ENCODE peak calls at places on chromosomes 11 and 22, in eight cellular contexts. U is brain microvascular endothelial cell; J is spleen; N is kidney; Q is fibroblast of lung; V is PC-3; Y is CD4-positive, CD25-positive, alpha-beta regulatory T cell; C is uterus. F is an unnamed sample.
A peak's percentile ranks its signal among the peaks of the same experiment; 100 is the strongest.

GRCh38 chr11:1650918-1651262 is 21.3 kb downstream of the KRTAP5-5 start:
- DNase-seq in U (no peak), J (peak; percentile 35), N (peak; percentile 21), Q (no peak), V (no peak), Y (no peak), C (no peak), F (no peak)

GRCh38 chr22:49826603-49827306 is 918 bp downstream of the BRD1 start:
- DNase-seq in U (no peak), J (peak; percentile 90), N (no peak), Q (peak; percentile 55), V (no peak), Y (peak; percentile 47), C (peak; percentile 47), F (peak; percentile 28)

GRCh38 chr11:15716550-15716949 is 601.8 kb downstream of the INSC start:
- DNase-seq in U (peak; percentile 46), J (no peak), N (no peak), Q (peak; percentile 71), V (peak; percentile 3), Y (no peak), C (no peak), F (peak; percentile 62)

GRCh38 chr11:102637731-102638130 is 12.6 kb upstream of the MMP20 start:
- DNase-seq in U (no peak), J (no peak), N (no peak), Q (no peak), V (no peak), Y (no peak), C (no peak), F (no peak)

GRCh38 chr22:41327124-41327523 is 25.8 kb downstream of the ZC3H7B start:
- DNase-seq in U (no peak), J (peak; percentile 84), N (peak; percentile 59), Q (no peak), V (no peak), Y (no peak), C (no peak), F (no peak)

GRCh38 chr22:22616636-22617035 is 27.8 kb upstream of the GGTLC2 start:
- DNase-seq in U (no peak), J (no peak), N (no peak), Q (no peak), V (no peak), Y (no peak), C (no peak), F (no peak)

GRCh38 chr22:27370281-27370680 is 431.3 kb downstream of the MN1 start:
- DNase-seq in U (no peak), J (no peak), N (no peak), Q (no peak), V (no peak), Y (no peak), C (no peak), F (no peak)

GRCh38 chr11:133501643-133502535 is 30.4 kb downstream of the OPCML start:
- DNase-seq in U (no peak), J (no peak), N (no peak), Q (no peak), V (no peak), Y (no peak), C (no peak), F (no peak)

GRCh38 chr22:41302016-41302767 is 867 bp downstream of the ZC3H7B start:
- DNase-seq in U (no peak), J (peak; percentile 78), N (no peak), Q (peak; percentile 33), V (no peak), Y (no peak), C (peak; percentile 26), F (peak; percentile 36)

GRCh38 chr11:6817668-6818067 is 18.2 kb upstream of the OR6A2 start:
- DNase-seq in U (no peak), J (no peak), N (no peak), Q (no peak), V (no peak), Y (no peak), C (no peak), F (peak; percentile 32)

GRCh38 chr22:50437511-50438304 is 37.1 kb downstream of the SBF1 start:
- DNase-seq in U (no peak), J (no peak), N (peak; percentile 64), Q (no peak), V (no peak), Y (no peak), C (no peak), F (no peak)

GRCh38 chr11:9060700-9061111 is 30.7 kb downstream of the SCUBE2 start:
- DNase-seq in U (no peak), J (no peak), N (no peak), Q (no peak), V (peak; percentile 41), Y (no peak), C (no peak), F (no peak)

GRCh38 chr11:14380947-14381555 is 22.1 kb upstream of the RRAS2 start:
- DNase-seq in U (no peak), J (peak; percentile 93), N (peak; percentile 88), Q (peak; percentile 64), V (peak; percentile 64), Y (peak; percentile 33), C (peak; percentile 71), F (peak; percentile 73)

GRCh38 chr11:62144641-62145255 is 20.9 kb downstream of the INCENP start:
- DNase-seq in U (no peak), J (peak; percentile 62), N (no peak), Q (no peak), V (no peak), Y (no peak), C (no peak), F (no peak)
- H3K36me3 ChIP-seq in U (peaks cover 26% of the 10 kb centered on the region), J (peaks cover 67% of the 10 kb centered on the region), N (peaks cover 9% of the 10 kb centered on the region), Q (peaks cover 30% of the 10 kb centered on the region), V (peaks cover 80% of the 10 kb centered on the region), Y (peaks cover 63% of the 10 kb centered on the region), C (no peaks in the 10 kb centered on the region), F (peaks cover 59% of the 10 kb centered on the region)

DNA sequence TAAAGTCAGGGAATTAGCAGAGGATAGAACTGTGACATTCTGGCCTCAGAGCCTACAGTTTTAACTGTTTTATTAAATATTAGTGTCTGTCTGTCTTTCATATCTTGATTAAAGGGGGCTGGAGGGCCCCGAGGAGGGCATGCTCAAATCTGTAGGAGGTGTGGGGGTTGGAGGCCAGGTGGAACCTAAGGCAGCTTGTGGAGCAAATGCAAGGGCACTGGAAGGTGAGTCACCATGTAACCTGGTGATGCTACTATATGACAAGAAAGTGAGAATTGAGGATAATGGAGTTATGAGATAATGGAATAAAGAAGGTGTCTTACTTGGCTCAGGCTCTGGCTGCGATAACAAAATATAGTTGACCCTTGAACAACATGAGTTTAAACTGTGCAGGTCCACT is 27.3 kb upstream of the TMEM86A start:
- DNase-seq in U (no peak), J (no peak), N (no peak), Q (no peak), V (peak; percentile 19), Y (no peak), C (no peak), F (no peak)
- H3K4me3 ChIP-seq in U (no peak overlapping the region), J (no peak overlapping the region), N (no peak overlapping the region), Q (no peak overlapping the region), V (no peak overlapping the region), Y (no peak overlapping the region), C (no peak overlapping the region), F (no peak overlapping the region)

GRCh38 chr22:46350646-46351045 is 15.1 kb downstream of the TRMU start:
- DNase-seq in U (no peak), J (peak; percentile 63), N (peak; percentile 59), Q (no peak), V (no peak), Y (no peak), C (no peak), F (no peak)

GRCh38 chr22:46350111-46350510 is 14.6 kb downstream of the TRMU start:
- DNase-seq in U (no peak), J (no peak), N (no peak), Q (no peak), V (no peak), Y (no peak), C (no peak), F (no peak)

GRCh38 chr22:46348099-46348695 is 12.7 kb downstream of the TRMU start:
- DNase-seq in U (no peak), J (peak; percentile 45), N (peak; percentile 42), Q (no peak), V (no peak), Y (no peak), C (no peak), F (no peak)

GRCh38 chr22:46349681-46350080 is 14.2 kb downstream of the TRMU start:
- DNase-seq in U (no peak), J (peak; percentile 42), N (peak; percentile 6), Q (peak; percentile 66), V (no peak), Y (no peak), C (no peak), F (no peak)

DNA sequence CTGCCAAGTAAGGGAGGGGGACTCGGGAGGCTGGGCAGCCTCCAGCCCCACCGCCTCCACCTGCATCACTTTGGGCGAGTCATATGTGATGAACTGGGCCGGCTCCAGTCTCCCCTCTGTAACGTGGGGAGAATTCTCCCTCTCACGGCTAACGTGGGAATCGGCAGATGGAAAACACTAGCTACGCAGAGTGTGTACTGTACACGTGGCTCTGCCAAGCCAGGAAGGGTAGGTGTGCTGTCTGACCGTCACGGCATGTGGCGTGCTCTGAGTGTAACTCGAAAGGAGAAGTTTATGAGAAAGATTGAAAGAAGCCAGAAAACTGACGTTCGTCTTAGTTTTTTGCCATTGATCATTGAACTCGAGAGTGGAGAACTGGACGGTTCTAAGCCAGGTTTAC is 13.7 kb downstream of the TRMU start:
- DNase-seq in U (no peak), J (peak; percentile 53), N (peak; percentile 50), Q (no peak), V (no peak), Y (no peak), C (no peak), F (no peak)
- H3K36me3 ChIP-seq in U (peaks cover 76% of the 10 kb centered on the region), J (peaks cover 99% of the 10 kb centered on the region), N (peaks cover 75% of the 10 kb centered on the region), Q (peaks cover 32% of the 10 kb centered on the region), V (peaks cover 21% of the 10 kb centered on the region), Y (peaks cover 93% of the 10 kb centered on the region), C (no peaks in the 10 kb centered on the region), F (peaks cover 69% of the 10 kb centered on the region)

GRCh38 chr22:38706101-38706884 is 549 bp downstream of the GTPBP1 start:
- DNase-seq in U (no peak), J (no peak), N (peak; percentile 91), Q (peak; percentile 14), V (no peak), Y (no peak), C (peak; percentile 54), F (peak; percentile 36)

GRCh38 chr22:38707346-38707745 is 1.6 kb downstream of the GTPBP1 start:
- DNase-seq in U (no peak), J (no peak), N (no peak), Q (peak; percentile 53), V (peak; percentile 82), Y (no peak), C (no peak), F (no peak)

GRCh38 chr22:38706885-38707180 is 1.1 kb downstream of the GTPBP1 start:
- DNase-seq in U (no peak), J (no peak), N (no peak), Q (no peak), V (peak; percentile 7), Y (no peak), C (no peak), F (no peak)

GRCh38 chr22:38709306-38709705 is 3.6 kb downstream of the GTPBP1 start:
- DNase-seq in U (no peak), J (no peak), N (no peak), Q (no peak), V (no peak), Y (no peak), C (no peak), F (no peak)

DNA sequence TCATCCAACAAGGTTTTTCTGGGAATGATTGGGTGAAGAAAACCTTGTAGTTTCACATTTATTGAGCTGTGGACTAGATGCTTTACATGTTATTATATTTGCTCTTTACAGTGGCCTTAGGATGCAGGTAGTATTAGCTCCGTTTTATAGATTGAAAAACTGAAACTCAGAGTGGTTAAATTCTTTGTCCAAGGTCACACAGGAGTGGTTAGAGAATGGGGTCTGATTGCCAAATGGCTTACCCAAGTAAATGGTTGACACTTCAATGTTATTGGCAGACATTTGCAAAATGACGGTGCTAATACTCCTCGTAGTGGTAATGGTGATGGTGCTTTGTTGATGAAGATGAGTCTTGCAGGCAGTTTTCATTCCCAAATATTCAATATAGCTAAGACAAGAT is 2.2 kb downstream of the GTPBP1 start:
- DNase-seq in U (no peak), J (no peak), N (no peak), Q (no peak), V (no peak), Y (no peak), C (no peak), F (no peak)
- H3K4me3 ChIP-seq in U (no peak overlapping the region), J (no peak overlapping the region), N (no peak overlapping the region), Q (peak overlapping the region; percentile 96), V (peak overlapping the region; percentile 95), Y (peak overlapping the region; percentile 96), C (peak overlapping the region; percentile 91), F (no peak overlapping the region)